ENCODE peak calls at places on chromosomes 6 and 20, in nine cellular contexts. O is HFF-Myc, N is stomach, V is OCI-LY7, S is cardiac muscle cell, C is GM06990, J is B cell, K is fibroblast of lung, U is mammary epithelial cell. T is an unnamed sample.

GRCh38 chr6:114449659-114450058 is 106.8 kb upstream of the HS3ST5 start:
- DNase-seq in O (no peak), N (no peak), V (no peak), S (no peak), C (no peak), J (no peak), K (no peak), U (no peak), T (no peak)

GRCh38 chr6:12749531-12750379 is 33.2 kb downstream of the PHACTR1 start:
- DNase-seq in O (no peak), N (no peak), V (no peak), S (peak), C (no peak), J (peak), K (peak), U (no peak), T (no peak)

GRCh38 chr6:37059344-37060194 is 54.1 kb downstream of the FGD2 start:
- DNase-seq in O (peak), N (peak), V (no peak), S (peak), C (no peak), J (no peak), K (peak), U (peak), T (peak)

GRCh38 chr6:22049002-22049401 is 247.8 kb downstream of the PRL start:
- DNase-seq in O (no peak), N (no peak), V (no peak), S (no peak), C (no peak), J (no peak), K (peak), U (no peak), T (no peak)

GRCh38 chr6:155270566-155271091 is 6.8 kb downstream of the CLDN20 start:
- DNase-seq in O (no peak), N (no peak), V (no peak), S (no peak), C (no peak), J (no peak), K (no peak), U (no peak), T (no peak)

GRCh38 chr6:27810768-27811298 is 101.4 kb downstream of the OR2B2 start:
- DNase-seq in O (no peak), N (no peak), V (peak), S (no peak), C (no peak), J (no peak), K (no peak), U (peak), T (peak)

GRCh38 chr6:15898693-15899092 is 230.2 kb upstream of the MYLIP start:
- DNase-seq in O (no peak), N (no peak), V (no peak), S (no peak), C (no peak), J (no peak), K (no peak), U (no peak), T (no peak)

GRCh38 chr6:52497652-52498408 is 77.7 kb downstream of the EFHC1 start:
- DNase-seq in O (no peak), N (no peak), V (peak), S (no peak), C (peak), J (peak), K (peak), U (no peak), T (no peak)

GRCh38 chr6:80528115-80528514 is 421.6 kb downstream of the BCKDHB start:
- DNase-seq in O (peak), N (no peak), V (no peak), S (peak), C (no peak), J (no peak), K (no peak), U (no peak), T (no peak)

GRCh38 chr6:97141756-97142155 is 141.3 kb downstream of the MMS22L start:
- DNase-seq in O (no peak), N (no peak), V (no peak), S (no peak), C (no peak), J (no peak), K (no peak), U (no peak), T (no peak)

GRCh38 chr6:41577865-41578713 is 31.9 kb downstream of the FOXP4 start:
- DNase-seq in O (no peak), N (peak), V (no peak), S (peak), C (no peak), J (no peak), K (peak), U (peak), T (no peak)

GRCh38 chr6:209432-210103 is 82.7 kb upstream of the DUSP22 start:
- DNase-seq in O (no peak), N (no peak), V (no peak), S (no peak), C (peak), J (no peak), K (no peak), U (no peak), T (peak)

GRCh38 chr6:152669894-152670293 is 27.8 kb upstream of the MYCT1 start:
- DNase-seq in O (peak), N (no peak), V (peak), S (peak), C (no peak), J (no peak), K (peak), U (peak), T (no peak)

GRCh38 chr6:33761922-33762629 is 15.4 kb upstream of the IP6K3 start:
- DNase-seq in O (no peak), N (peak), V (peak), S (peak), C (peak), J (no peak), K (no peak), U (peak), T (peak)

GRCh38 chr6:85705220-85705619 is 62.5 kb upstream of the SYNCRIP start:
- DNase-seq in O (no peak), N (peak), V (no peak), S (no peak), C (no peak), J (no peak), K (no peak), U (no peak), T (no peak)

GRCh38 chr20:35307666-35308653 is 15.7 kb upstream of the FAM83C start:
- DNase-seq in O (peak), N (peak), V (no peak), S (peak), C (no peak), J (no peak), K (peak), U (peak), T (no peak)

GRCh38 chr6:34393968-34394305 is 1.5 kb upstream of the NUDT3 start:
- DNase-seq in O (no peak), N (no peak), V (no peak), S (no peak), C (no peak), J (no peak), K (no peak), U (no peak), T (no peak)

GRCh38 chr20:12535316-12535715 is 473.5 kb upstream of the SPTLC3 start:
- DNase-seq in O (no peak), N (no peak), V (no peak), S (no peak), C (no peak), J (no peak), K (no peak), U (no peak), T (no peak)

GRCh38 chr20:62501801-62502495 is 26.2 kb upstream of the GATA5 start:
- DNase-seq in O (no peak), N (no peak), V (no peak), S (peak), C (peak), J (no peak), K (peak), U (peak), T (peak)

GRCh38 chr20:46118481-46119020 is 437 bp downstream of the CD40 start:
- DNase-seq in O (no peak), N (peak), V (peak), S (peak), C (peak), J (no peak), K (no peak), U (no peak), T (peak)

GRCh38 chr6:9699890-9700289 is 715.0 kb downstream of the TFAP2A start:
- DNase-seq in O (no peak), N (no peak), V (no peak), S (no peak), C (no peak), J (no peak), K (no peak), U (no peak), T (no peak)

DNA sequence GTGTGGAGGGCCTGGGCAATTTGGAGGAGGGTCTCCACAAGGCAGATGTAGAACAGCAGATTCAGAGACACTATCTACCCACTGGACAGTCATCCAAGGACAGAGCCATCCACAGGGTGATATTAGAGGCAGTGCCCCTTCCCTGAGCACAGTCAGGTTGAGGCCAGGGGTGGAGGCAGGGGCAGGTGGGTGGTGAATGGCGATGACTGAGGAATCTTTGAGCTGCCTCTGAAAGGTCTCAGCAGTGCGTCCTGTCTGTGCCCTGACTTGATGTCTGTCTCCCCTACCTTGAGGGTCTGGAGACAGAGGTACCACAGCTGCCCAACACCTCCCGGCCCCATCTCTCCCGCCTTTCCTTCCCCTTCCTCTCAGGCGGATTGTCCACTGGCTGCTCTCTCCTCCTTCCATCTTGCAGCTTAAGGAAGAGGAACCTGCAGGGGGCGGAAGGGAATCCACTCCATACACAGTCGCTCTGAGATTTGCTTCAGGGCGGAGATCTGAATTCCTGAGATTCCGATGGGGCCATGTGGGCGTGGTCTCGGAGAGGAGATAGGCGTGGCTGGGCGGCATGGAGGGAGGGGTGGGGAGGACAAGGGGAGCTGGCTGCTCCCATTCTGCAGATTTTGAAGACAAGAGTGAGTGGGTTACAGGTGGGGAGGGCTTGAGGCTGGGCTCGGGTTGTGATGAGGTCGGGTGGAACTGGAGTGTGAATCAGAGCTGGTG is 1.7 kb downstream of the MUCL3 start:
- DNase-seq in O (peak), N (peak), V (no peak), S (peak), C (no peak), J (no peak), K (peak), U (peak), T (peak)
- TF ChIP-seq CTCF in O (peak), N (peak), V (no peak), S (peak), C (peak), J (no peak), K (peak), U (peak), T (no peak)

GRCh38 chr20:63517376-63518309 is 2.9 kb upstream of the PPDPF start:
- DNase-seq in O (no peak), N (no peak), V (no peak), S (no peak), C (peak), J (peak), K (no peak), U (no peak), T (no peak)
- TF ChIP-seq CTCF in O (no peak), N (no peak), V (no peak), S (no peak), C (no peak), J (no peak), K (no peak), U (no peak), T (no peak)

DNA sequence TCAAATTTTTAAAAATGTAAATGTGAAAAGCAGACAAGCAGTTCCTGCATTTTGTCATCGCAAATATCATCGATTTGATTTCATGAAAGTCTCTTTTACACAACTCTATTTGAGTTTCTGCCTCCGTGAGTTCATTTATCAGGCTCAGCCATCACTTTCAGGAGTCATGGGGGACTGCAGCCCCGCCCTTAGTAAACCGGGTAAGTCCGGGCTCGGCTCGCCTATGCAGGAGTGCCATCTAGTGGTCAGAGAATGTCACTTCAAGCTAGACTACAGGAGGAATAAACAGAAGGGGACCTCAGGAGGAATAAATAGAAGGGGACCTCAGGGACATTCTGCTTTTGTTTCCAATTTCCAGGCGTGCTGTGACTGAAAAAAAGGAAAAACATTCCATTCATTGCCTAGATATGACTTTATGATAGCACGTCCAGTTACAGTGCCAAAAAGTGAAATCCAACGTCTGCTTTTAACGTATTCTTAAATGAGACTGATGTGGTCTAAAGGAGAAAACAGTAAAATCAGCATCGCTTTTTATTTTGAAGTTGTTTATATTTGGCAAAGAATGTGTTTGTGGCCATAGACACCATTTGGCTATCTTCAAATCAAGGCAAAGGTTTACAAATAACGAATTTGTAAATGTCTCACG is 333.9 kb downstream of the HACE1 start:
- DNase-seq in O (peak), N (peak), V (peak), S (peak), C (peak), J (peak), K (peak), U (peak), T (peak)
- TF ChIP-seq CTCF in O (peak), N (peak), V (peak), S (peak), C (peak), J (peak), K (peak), U (peak), T (peak)

DNA sequence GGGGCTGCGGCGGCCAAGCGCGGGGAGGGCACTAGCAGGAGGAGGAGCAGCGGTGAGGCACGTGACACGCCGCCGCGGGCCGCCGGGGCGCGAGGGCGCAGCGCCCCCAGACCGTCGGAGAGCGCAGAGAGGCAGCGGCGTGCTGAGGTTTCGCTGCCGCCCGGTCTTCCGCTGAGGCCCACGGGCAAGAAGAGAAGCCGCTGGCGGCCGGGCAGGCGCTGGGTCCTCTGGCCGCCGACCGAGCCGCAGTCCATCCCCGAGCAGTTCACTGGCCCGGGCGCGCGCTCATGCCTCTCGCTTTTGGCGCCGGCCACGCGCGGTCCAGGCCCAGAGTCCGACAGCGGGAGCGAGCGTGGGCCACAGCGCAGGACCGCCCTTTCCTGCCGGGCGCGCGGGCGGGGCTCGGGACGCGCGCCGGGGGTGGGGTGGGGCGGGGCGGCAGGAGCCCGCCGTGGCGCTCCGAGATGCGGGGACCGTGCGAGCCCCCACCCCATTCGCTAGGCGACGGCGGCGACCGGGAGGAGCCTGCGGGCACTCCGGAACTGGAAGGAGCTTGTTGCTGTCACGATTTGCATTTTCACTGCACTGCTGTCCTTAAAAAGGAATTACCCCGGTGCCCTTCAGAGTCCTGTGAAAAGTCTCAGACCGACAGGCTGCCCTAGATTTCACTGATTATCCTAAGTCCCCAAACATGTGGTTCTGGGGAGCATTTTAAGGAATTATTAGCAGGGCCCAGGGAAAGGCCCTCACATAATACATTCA is at the start of gene MCUR1:
- DNase-seq in O (peak), N (peak), V (peak), S (peak), C (peak), J (peak), K (peak), U (peak), T (peak)
- TF ChIP-seq CTCF in O (no peak), N (no peak), V (peak), S (peak), C (no peak), J (peak), K (peak), U (no peak), T (no peak)

GRCh38 chr6:144395835-144396234 is 110.7 kb downstream of the UTRN start:
- DNase-seq in O (no peak), N (no peak), V (no peak), S (no peak), C (no peak), J (no peak), K (no peak), U (no peak), T (no peak)

GRCh38 chr6:144395014-144395413 is 109.9 kb downstream of the UTRN start:
- DNase-seq in O (no peak), N (no peak), V (no peak), S (no peak), C (no peak), J (no peak), K (no peak), U (peak), T (no peak)

GRCh38 chr6:144394209-144394608 is 109.1 kb downstream of the UTRN start:
- DNase-seq in O (no peak), N (no peak), V (no peak), S (no peak), C (no peak), J (no peak), K (no peak), U (no peak), T (no peak)

GRCh38 chr6:144390886-144391285 is 105.8 kb downstream of the UTRN start:
- DNase-seq in O (no peak), N (no peak), V (no peak), S (no peak), C (no peak), J (no peak), K (no peak), U (no peak), T (no peak)

DNA sequence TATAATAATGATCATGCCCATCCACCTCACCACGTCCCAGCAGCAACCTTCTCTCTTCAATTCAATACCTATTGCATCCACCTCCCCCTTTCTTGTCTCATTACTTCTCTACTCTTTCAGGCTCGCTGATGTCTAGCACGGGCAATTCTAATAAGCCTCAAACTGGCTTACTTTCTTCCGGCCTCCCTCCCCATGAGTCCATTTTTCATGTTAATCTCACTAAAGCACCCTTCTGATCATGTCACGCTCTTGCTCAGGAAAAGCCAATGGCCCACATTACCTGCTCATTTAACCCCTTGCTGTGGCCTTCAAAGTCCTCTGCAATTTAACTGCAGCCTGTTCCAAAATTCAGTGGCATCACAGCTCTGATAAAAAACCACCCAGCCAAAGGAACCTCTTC is 105.1 kb downstream of the UTRN start:
- DNase-seq in O (no peak), N (no peak), V (no peak), S (no peak), C (no peak), J (no peak), K (no peak), U (no peak), T (no peak)
- TF ChIP-seq CTCF in O (no peak), N (no peak), V (no peak), S (no peak), C (no peak), J (no peak), K (no peak), U (no peak), T (no peak)